ENCODE peak calls at places on chromosomes 12 and 14, in ten cellular contexts. One of them, this sample, is unnamed.

GRCh38 chr12:230925-231671 is 17.1 kb upstream of the SLC6A12 start:
- DNase-seq in suprapubic skin: no peak
- DNase-seq in A549: no peak
- DNase-seq in esophagus muscularis mucosa: no peak
- DNase-seq in K562: no peak
- DNase-seq in sigmoid colon: no peak
- DNase-seq in transverse colon: no peak
- DNase-seq in ovary: no peak
- DNase-seq in upper lobe of left lung: no peak
- DNase-seq in GM12878: no peak
- DNase-seq in this sample: no peak

GRCh38 chr14:90518941-90519256 is 122.1 kb downstream of the CALM1 start:
- DNase-seq in esophagus muscularis mucosa: no peak
- DNase-seq in ovary: peak
- DNase-seq in A549: no peak
- DNase-seq in GM12878: no peak
- DNase-seq in transverse colon: peak
- DNase-seq in upper lobe of left lung: no peak
- DNase-seq in K562: peak
- DNase-seq in sigmoid colon: no peak
- DNase-seq in suprapubic skin: no peak
- DNase-seq in this sample: peak

GRCh38 chr12:116397148-116397547 is 119.7 kb upstream of the MED13L start:
- DNase-seq in GM12878: no peak
- DNase-seq in transverse colon: no peak
- DNase-seq in esophagus muscularis mucosa: no peak
- DNase-seq in K562: no peak
- DNase-seq in suprapubic skin: no peak
- DNase-seq in upper lobe of left lung: no peak
- DNase-seq in A549: no peak
- DNase-seq in sigmoid colon: no peak
- DNase-seq in ovary: no peak
- DNase-seq in this sample: no peak

GRCh38 chr14:29166507-29166906 is 399.9 kb downstream of the FOXG1 start:
- DNase-seq in transverse colon: no peak
- DNase-seq in A549: no peak
- DNase-seq in sigmoid colon: no peak
- DNase-seq in GM12878: no peak
- DNase-seq in upper lobe of left lung: no peak
- DNase-seq in esophagus muscularis mucosa: no peak
- DNase-seq in ovary: no peak
- DNase-seq in suprapubic skin: no peak
- DNase-seq in K562: peak
- DNase-seq in this sample: no peak

GRCh38 chr12:90712671-90713070 is 242.3 kb downstream of the CCER1 start:
- DNase-seq in K562: no peak
- DNase-seq in ovary: no peak
- DNase-seq in GM12878: no peak
- DNase-seq in transverse colon: no peak
- DNase-seq in sigmoid colon: no peak
- DNase-seq in esophagus muscularis mucosa: no peak
- DNase-seq in A549: no peak
- DNase-seq in upper lobe of left lung: no peak
- DNase-seq in suprapubic skin: no peak
- DNase-seq in this sample: no peak

GRCh38 chr12:42725839-42726238 is 136.3 kb upstream of the PRICKLE1 start:
- DNase-seq in sigmoid colon: no peak
- DNase-seq in esophagus muscularis mucosa: no peak
- DNase-seq in GM12878: no peak
- DNase-seq in ovary: no peak
- DNase-seq in upper lobe of left lung: no peak
- DNase-seq in K562: no peak
- DNase-seq in A549: no peak
- DNase-seq in suprapubic skin: no peak
- DNase-seq in transverse colon: no peak
- DNase-seq in this sample: no peak

GRCh38 chr14:20468773-20469241 is 399 bp upstream of the PNP start:
- DNase-seq in ovary: no peak
- DNase-seq in sigmoid colon: no peak
- DNase-seq in esophagus muscularis mucosa: no peak
- DNase-seq in suprapubic skin: no peak
- DNase-seq in upper lobe of left lung: no peak
- DNase-seq in A549: peak
- DNase-seq in GM12878: no peak
- DNase-seq in transverse colon: no peak
- DNase-seq in K562: no peak
- DNase-seq in this sample: no peak

GRCh38 chr12:79531547-79531946 is 159.2 kb downstream of the PAWR start:
- DNase-seq in A549: no peak
- DNase-seq in upper lobe of left lung: no peak
- DNase-seq in esophagus muscularis mucosa: no peak
- DNase-seq in K562: no peak
- DNase-seq in suprapubic skin: no peak
- DNase-seq in transverse colon: no peak
- DNase-seq in GM12878: no peak
- DNase-seq in sigmoid colon: no peak
- DNase-seq in ovary: no peak
- DNase-seq in this sample: no peak

GRCh38 chr14:100303179-100303578 is 3.1 kb downstream of the SLC25A29 start:
- DNase-seq in esophagus muscularis mucosa: no peak
- DNase-seq in upper lobe of left lung: no peak
- DNase-seq in ovary: no peak
- DNase-seq in A549: peak
- DNase-seq in sigmoid colon: no peak
- DNase-seq in suprapubic skin: no peak
- DNase-seq in transverse colon: no peak
- DNase-seq in K562: peak
- DNase-seq in GM12878: no peak
- DNase-seq in this sample: no peak

GRCh38 chr12:24839268-24839791 is 109.6 kb downstream of the BCAT1 start:
- DNase-seq in upper lobe of left lung: no peak
- DNase-seq in suprapubic skin: no peak
- DNase-seq in transverse colon: peak
- DNase-seq in ovary: no peak
- DNase-seq in K562: no peak
- DNase-seq in GM12878: peak
- DNase-seq in esophagus muscularis mucosa: no peak
- DNase-seq in A549: no peak
- DNase-seq in sigmoid colon: no peak
- DNase-seq in this sample: no peak

GRCh38 chr14:78997811-78998210 is 827.6 kb downstream of the NRXN3 start:
- DNase-seq in esophagus muscularis mucosa: no peak
- DNase-seq in GM12878: no peak
- DNase-seq in upper lobe of left lung: no peak
- DNase-seq in ovary: no peak
- DNase-seq in K562: no peak
- DNase-seq in suprapubic skin: no peak
- DNase-seq in sigmoid colon: peak
- DNase-seq in A549: no peak
- DNase-seq in transverse colon: peak
- DNase-seq in this sample: no peak

GRCh38 chr12:110355080-110355479 is 48.4 kb downstream of the ANAPC7 start:
- DNase-seq in GM12878: no peak
- DNase-seq in esophagus muscularis mucosa: no peak
- DNase-seq in A549: peak
- DNase-seq in sigmoid colon: no peak
- DNase-seq in K562: peak
- DNase-seq in suprapubic skin: no peak
- DNase-seq in upper lobe of left lung: no peak
- DNase-seq in transverse colon: no peak
- DNase-seq in ovary: no peak
- DNase-seq in this sample: no peak
- TF ChIP-seq CTCF in GM12878: peak
- TF ChIP-seq CTCF in esophagus muscularis mucosa: peak
- TF ChIP-seq CTCF in A549: peak
- TF ChIP-seq CTCF in sigmoid colon: peak
- TF ChIP-seq CTCF in K562: peak
- TF ChIP-seq CTCF in suprapubic skin: no peak
- TF ChIP-seq CTCF in upper lobe of left lung: peak
- TF ChIP-seq CTCF in transverse colon: peak
- TF ChIP-seq CTCF in ovary: no peak
- TF ChIP-seq CTCF in this sample: no peak

GRCh38 chr14:104341532-104342434 is 203.4 kb downstream of the KIF26A start:
- DNase-seq in GM12878: no peak
- DNase-seq in suprapubic skin: no peak
- DNase-seq in sigmoid colon: peak
- DNase-seq in upper lobe of left lung: peak
- DNase-seq in ovary: peak
- DNase-seq in transverse colon: peak
- DNase-seq in esophagus muscularis mucosa: no peak
- DNase-seq in K562: peak
- DNase-seq in A549: peak
- DNase-seq in this sample: peak
- TF ChIP-seq EP300 in GM12878: no peak
- TF ChIP-seq EP300 in suprapubic skin: no peak
- TF ChIP-seq EP300 in sigmoid colon: no peak
- TF ChIP-seq EP300 in upper lobe of left lung: no peak
- TF ChIP-seq EP300 in ovary: no peak
- TF ChIP-seq EP300 in transverse colon: no peak
- TF ChIP-seq EP300 in esophagus muscularis mucosa: no peak
- TF ChIP-seq EP300 in K562: no peak
- TF ChIP-seq EP300 in A549: no peak
- TF ChIP-seq EP300 in this sample: no peak

GRCh38 chr12:5343711-5344110 is 88.2 kb upstream of the NTF3 start:
- DNase-seq in upper lobe of left lung: no peak
- DNase-seq in suprapubic skin: no peak
- DNase-seq in esophagus muscularis mucosa: peak
- DNase-seq in sigmoid colon: no peak
- DNase-seq in transverse colon: no peak
- DNase-seq in A549: no peak
- DNase-seq in GM12878: no peak
- DNase-seq in ovary: no peak
- DNase-seq in K562: no peak
- DNase-seq in this sample: no peak

GRCh38 chr12:5348491-5348890 is 83.4 kb upstream of the NTF3 start:
- DNase-seq in ovary: no peak
- DNase-seq in A549: no peak
- DNase-seq in GM12878: no peak
- DNase-seq in K562: no peak
- DNase-seq in sigmoid colon: no peak
- DNase-seq in esophagus muscularis mucosa: peak
- DNase-seq in suprapubic skin: no peak
- DNase-seq in transverse colon: no peak
- DNase-seq in upper lobe of left lung: no peak
- DNase-seq in this sample: no peak

GRCh38 chr12:5345534-5345933 is 86.4 kb upstream of the NTF3 start:
- DNase-seq in ovary: no peak
- DNase-seq in esophagus muscularis mucosa: no peak
- DNase-seq in transverse colon: no peak
- DNase-seq in GM12878: no peak
- DNase-seq in upper lobe of left lung: no peak
- DNase-seq in K562: no peak
- DNase-seq in A549: no peak
- DNase-seq in sigmoid colon: no peak
- DNase-seq in suprapubic skin: no peak
- DNase-seq in this sample: no peak

GRCh38 chr12:5348057-5348456 is 83.9 kb upstream of the NTF3 start:
- DNase-seq in upper lobe of left lung: no peak
- DNase-seq in transverse colon: no peak
- DNase-seq in sigmoid colon: no peak
- DNase-seq in GM12878: no peak
- DNase-seq in K562: no peak
- DNase-seq in esophagus muscularis mucosa: peak
- DNase-seq in A549: no peak
- DNase-seq in suprapubic skin: no peak
- DNase-seq in ovary: no peak
- DNase-seq in this sample: no peak

DNA sequence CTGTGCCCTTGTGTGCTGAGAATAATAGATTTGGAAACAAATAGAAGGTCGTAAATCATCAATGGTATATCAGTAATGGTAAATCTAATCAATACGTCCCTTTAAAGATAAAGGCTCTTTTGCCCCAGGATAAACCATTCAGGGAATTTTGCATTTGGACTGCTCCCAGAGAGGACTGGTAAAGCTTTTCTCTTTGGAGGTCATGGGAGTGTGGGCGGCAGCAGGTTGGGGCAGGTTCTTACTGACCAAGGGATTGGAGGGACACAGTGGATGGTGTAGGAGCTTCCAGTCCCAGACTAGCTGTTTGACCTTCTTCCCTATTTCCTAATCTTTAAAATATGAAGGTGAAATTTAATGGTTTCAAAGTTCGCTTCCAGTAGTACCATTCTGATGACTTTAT is 87.8 kb upstream of the NTF3 start:
- DNase-seq in transverse colon: no peak
- DNase-seq in suprapubic skin: no peak
- DNase-seq in sigmoid colon: no peak
- DNase-seq in A549: no peak
- DNase-seq in ovary: no peak
- DNase-seq in GM12878: no peak
- DNase-seq in K562: no peak
- DNase-seq in upper lobe of left lung: no peak
- DNase-seq in esophagus muscularis mucosa: peak
- DNase-seq in this sample: no peak
- TF ChIP-seq CTCF in transverse colon: no peak
- TF ChIP-seq CTCF in suprapubic skin: no peak
- TF ChIP-seq CTCF in sigmoid colon: no peak
- TF ChIP-seq CTCF in A549: no peak
- TF ChIP-seq CTCF in ovary: no peak
- TF ChIP-seq CTCF in GM12878: no peak
- TF ChIP-seq CTCF in K562: no peak
- TF ChIP-seq CTCF in upper lobe of left lung: no peak
- TF ChIP-seq CTCF in esophagus muscularis mucosa: no peak
- TF ChIP-seq CTCF in this sample: no peak

GRCh38 chr14:52918486-52918885 is 32.4 kb downstream of the FERMT2 start:
- DNase-seq in sigmoid colon: no peak
- DNase-seq in esophagus muscularis mucosa: no peak
- DNase-seq in K562: no peak
- DNase-seq in A549: no peak
- DNase-seq in suprapubic skin: no peak
- DNase-seq in upper lobe of left lung: no peak
- DNase-seq in transverse colon: no peak
- DNase-seq in GM12878: peak
- DNase-seq in ovary: no peak
- DNase-seq in this sample: no peak

GRCh38 chr14:52922656-52923055 is 28.2 kb downstream of the FERMT2 start:
- DNase-seq in suprapubic skin: no peak
- DNase-seq in A549: no peak
- DNase-seq in upper lobe of left lung: no peak
- DNase-seq in ovary: no peak
- DNase-seq in GM12878: no peak
- DNase-seq in K562: no peak
- DNase-seq in sigmoid colon: no peak
- DNase-seq in transverse colon: no peak
- DNase-seq in esophagus muscularis mucosa: no peak
- DNase-seq in this sample: no peak

GRCh38 chr14:52923902-52924575 is 26.8 kb downstream of the FERMT2 start:
- DNase-seq in GM12878: no peak
- DNase-seq in ovary: no peak
- DNase-seq in sigmoid colon: no peak
- DNase-seq in A549: no peak
- DNase-seq in suprapubic skin: no peak
- DNase-seq in K562: no peak
- DNase-seq in upper lobe of left lung: no peak
- DNase-seq in transverse colon: no peak
- DNase-seq in esophagus muscularis mucosa: no peak
- DNase-seq in this sample: no peak

GRCh38 chr14:52919971-52920370 is 30.9 kb downstream of the FERMT2 start:
- DNase-seq in GM12878: no peak
- DNase-seq in suprapubic skin: no peak
- DNase-seq in transverse colon: no peak
- DNase-seq in upper lobe of left lung: no peak
- DNase-seq in K562: no peak
- DNase-seq in sigmoid colon: no peak
- DNase-seq in esophagus muscularis mucosa: no peak
- DNase-seq in ovary: no peak
- DNase-seq in A549: no peak
- DNase-seq in this sample: no peak

GRCh38 chr14:52922059-52922458 is 28.8 kb downstream of the FERMT2 start:
- DNase-seq in esophagus muscularis mucosa: no peak
- DNase-seq in upper lobe of left lung: no peak
- DNase-seq in A549: no peak
- DNase-seq in ovary: no peak
- DNase-seq in K562: no peak
- DNase-seq in sigmoid colon: no peak
- DNase-seq in transverse colon: no peak
- DNase-seq in GM12878: no peak
- DNase-seq in suprapubic skin: no peak
- DNase-seq in this sample: no peak
- TF ChIP-seq EP300 in esophagus muscularis mucosa: no peak
- TF ChIP-seq EP300 in upper lobe of left lung: no peak
- TF ChIP-seq EP300 in A549: no peak
- TF ChIP-seq EP300 in ovary: no peak
- TF ChIP-seq EP300 in K562: no peak
- TF ChIP-seq EP300 in sigmoid colon: no peak
- TF ChIP-seq EP300 in transverse colon: no peak
- TF ChIP-seq EP300 in GM12878: no peak
- TF ChIP-seq EP300 in suprapubic skin: no peak
- TF ChIP-seq EP300 in this sample: no peak

This sample was measured in stomach.